ENCODE peak calls at places on chromosomes 3 and 15, in four cellular contexts. One of them, this sample, is unnamed.

GRCh38 chr15:94677202-94677790 is 445.9 kb downstream of the MCTP2 start:
- DNase-seq in DND-41: no peak
- DNase-seq in testis: no peak
- DNase-seq in A673: peak; percentile 33
- DNase-seq in this sample: no peak

GRCh38 chr15:52783191-52783829 is 6.8 kb downstream of the ONECUT1 start:
- DNase-seq in A673: no peak
- DNase-seq in DND-41: no peak
- DNase-seq in testis: no peak
- DNase-seq in this sample: no peak

GRCh38 chr15:81858136-81858535 is 187.7 kb downstream of the MEX3B start:
- DNase-seq in DND-41: no peak
- DNase-seq in A673: no peak
- DNase-seq in testis: no peak
- DNase-seq in this sample: no peak

GRCh38 chr15:25987638-25988037 is 124.5 kb upstream of the ATP10A start:
- DNase-seq in DND-41: no peak
- DNase-seq in testis: no peak
- DNase-seq in A673: no peak
- DNase-seq in this sample: no peak

GRCh38 chr3:141261472-141262171 is 30.0 kb downstream of the PXYLP1 start:
- DNase-seq in A673: no peak
- DNase-seq in testis: no peak
- DNase-seq in DND-41: peak; percentile 72
- DNase-seq in this sample: no peak

GRCh38 chr3:13581485-13582365 is 32.8 kb downstream of the FBLN2 start:
- DNase-seq in DND-41: peak; percentile 78
- DNase-seq in testis: peak; percentile 62
- DNase-seq in A673: no peak
- DNase-seq in this sample: no peak

GRCh38 chr15:94403246-94403824 is 172.0 kb downstream of the MCTP2 start:
- DNase-seq in DND-41: no peak
- DNase-seq in testis: no peak
- DNase-seq in A673: peak; percentile 56
- DNase-seq in this sample: no peak

GRCh38 chr3:5051772-5052171 is 70.3 kb upstream of the ARL8B start:
- DNase-seq in testis: no peak
- DNase-seq in A673: no peak
- DNase-seq in DND-41: no peak
- DNase-seq in this sample: no peak

GRCh38 chr15:81504170-81504905 is 130.3 kb upstream of the TMC3 start:
- DNase-seq in DND-41: no peak
- DNase-seq in testis: no peak
- DNase-seq in A673: peak; percentile 50
- DNase-seq in this sample: no peak

DNA sequence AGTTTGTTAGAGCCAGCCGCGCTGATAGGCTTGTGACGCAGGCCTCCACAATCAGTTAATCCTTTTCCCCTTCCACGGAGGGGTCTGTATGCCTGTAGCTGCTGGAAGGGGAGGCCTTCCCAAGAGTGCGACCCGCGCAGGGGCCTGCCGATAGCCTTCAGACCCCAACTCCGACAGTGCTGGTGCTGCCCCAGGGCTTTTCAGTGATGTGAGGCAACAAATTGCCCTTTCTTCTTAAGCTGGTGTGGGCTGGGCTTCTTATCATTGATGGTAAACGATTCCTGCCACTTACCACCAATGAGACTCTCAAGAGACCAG is 143.4 kb downstream of the CHSY1 start:
- DNase-seq in A673: no peak
- DNase-seq in testis: no peak
- DNase-seq in DND-41: no peak
- DNase-seq in this sample: no peak
- H3K4me1 ChIP-seq in A673: peaks cover 15% of the 10 kb centered on the region
- H3K4me1 ChIP-seq in testis: no peaks in the 10 kb centered on the region
- H3K4me1 ChIP-seq in DND-41: no peaks in the 10 kb centered on the region
- H3K4me1 ChIP-seq in this sample: no peaks in the 10 kb centered on the region

GRCh38 chr3:162777118-162777517 is 1280.5 kb downstream of the OTOL1 start:
- DNase-seq in testis: no peak
- DNase-seq in DND-41: no peak
- DNase-seq in A673: peak; percentile 68
- DNase-seq in this sample: no peak
- H3K27me3 ChIP-seq in testis: no peaks in the 10 kb centered on the region
- H3K27me3 ChIP-seq in DND-41: no peaks in the 10 kb centered on the region
- H3K27me3 ChIP-seq in A673: no peaks in the 10 kb centered on the region
- H3K27me3 ChIP-seq in this sample: no peaks in the 10 kb centered on the region

GRCh38 chr3:112767777-112768176 is 78.9 kb downstream of the CD200R1L start:
- DNase-seq in DND-41: no peak
- DNase-seq in testis: no peak
- DNase-seq in A673: no peak
- DNase-seq in this sample: no peak

GRCh38 chr3:112770026-112770626 is 76.5 kb downstream of the CD200R1L start:
- DNase-seq in testis: no peak
- DNase-seq in DND-41: no peak
- DNase-seq in A673: peak; percentile 80
- DNase-seq in this sample: no peak

GRCh38 chr3:112769624-112770023 is 77.0 kb downstream of the CD200R1L start:
- DNase-seq in testis: no peak
- DNase-seq in DND-41: no peak
- DNase-seq in A673: no peak
- DNase-seq in this sample: no peak

GRCh38 chr3:112773864-112774263 is 72.8 kb downstream of the CD200R1L start:
- DNase-seq in DND-41: no peak
- DNase-seq in testis: no peak
- DNase-seq in A673: no peak
- DNase-seq in this sample: no peak

GRCh38 chr3:112770907-112771306 is 75.8 kb downstream of the CD200R1L start:
- DNase-seq in A673: no peak
- DNase-seq in testis: no peak
- DNase-seq in DND-41: no peak
- DNase-seq in this sample: no peak
- H3K4me1 ChIP-seq in A673: no peaks in the 10 kb centered on the region
- H3K4me1 ChIP-seq in testis: no peaks in the 10 kb centered on the region
- H3K4me1 ChIP-seq in DND-41: no peaks in the 10 kb centered on the region
- H3K4me1 ChIP-seq in this sample: no peaks in the 10 kb centered on the region

DNA sequence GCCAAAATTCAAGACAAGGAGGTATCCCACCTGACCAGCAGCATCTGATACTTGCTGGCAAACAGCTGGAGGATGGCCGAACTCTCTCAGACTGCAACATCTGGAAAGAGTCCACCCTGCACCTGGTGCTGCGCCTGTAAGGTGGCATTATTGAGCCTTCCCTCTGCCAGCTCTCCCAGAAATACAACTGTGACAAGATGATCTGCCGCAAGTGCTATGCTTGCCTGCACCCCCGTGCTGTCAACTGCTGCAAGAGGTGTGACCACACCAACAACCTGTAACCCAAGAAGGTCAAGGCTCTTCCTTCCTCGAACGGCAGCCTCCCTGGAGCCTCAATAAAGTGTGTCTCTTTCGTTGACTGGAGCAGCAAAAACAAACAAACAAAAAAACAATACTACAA is 2.1 kb upstream of the SLC4A7 start:
- DNase-seq in testis: no peak
- DNase-seq in DND-41: no peak
- DNase-seq in A673: no peak
- DNase-seq in this sample: no peak
- H3K27me3 ChIP-seq in testis: no peaks in the 10 kb centered on the region
- H3K27me3 ChIP-seq in DND-41: no peaks in the 10 kb centered on the region
- H3K27me3 ChIP-seq in A673: no peaks in the 10 kb centered on the region
- H3K27me3 ChIP-seq in this sample: no peaks in the 10 kb centered on the region

GRCh38 chr3:45983865-45984264 is 11.8 kb downstream of the FYCO1 start:
- DNase-seq in A673: no peak
- DNase-seq in DND-41: no peak
- DNase-seq in testis: no peak
- DNase-seq in this sample: no peak

GRCh38 chr3:45986303-45986982 is 9.2 kb downstream of the FYCO1 start:
- DNase-seq in A673: no peak
- DNase-seq in DND-41: no peak
- DNase-seq in testis: no peak
- DNase-seq in this sample: no peak

GRCh38 chr3:45985532-45986302 is 9.9 kb downstream of the FYCO1 start:
- DNase-seq in A673: no peak
- DNase-seq in testis: no peak
- DNase-seq in DND-41: no peak
- DNase-seq in this sample: no peak

GRCh38 chr3:45987368-45988099 is 8.1 kb downstream of the FYCO1 start:
- DNase-seq in A673: no peak
- DNase-seq in testis: peak; percentile 61
- DNase-seq in DND-41: no peak
- DNase-seq in this sample: no peak

DNA sequence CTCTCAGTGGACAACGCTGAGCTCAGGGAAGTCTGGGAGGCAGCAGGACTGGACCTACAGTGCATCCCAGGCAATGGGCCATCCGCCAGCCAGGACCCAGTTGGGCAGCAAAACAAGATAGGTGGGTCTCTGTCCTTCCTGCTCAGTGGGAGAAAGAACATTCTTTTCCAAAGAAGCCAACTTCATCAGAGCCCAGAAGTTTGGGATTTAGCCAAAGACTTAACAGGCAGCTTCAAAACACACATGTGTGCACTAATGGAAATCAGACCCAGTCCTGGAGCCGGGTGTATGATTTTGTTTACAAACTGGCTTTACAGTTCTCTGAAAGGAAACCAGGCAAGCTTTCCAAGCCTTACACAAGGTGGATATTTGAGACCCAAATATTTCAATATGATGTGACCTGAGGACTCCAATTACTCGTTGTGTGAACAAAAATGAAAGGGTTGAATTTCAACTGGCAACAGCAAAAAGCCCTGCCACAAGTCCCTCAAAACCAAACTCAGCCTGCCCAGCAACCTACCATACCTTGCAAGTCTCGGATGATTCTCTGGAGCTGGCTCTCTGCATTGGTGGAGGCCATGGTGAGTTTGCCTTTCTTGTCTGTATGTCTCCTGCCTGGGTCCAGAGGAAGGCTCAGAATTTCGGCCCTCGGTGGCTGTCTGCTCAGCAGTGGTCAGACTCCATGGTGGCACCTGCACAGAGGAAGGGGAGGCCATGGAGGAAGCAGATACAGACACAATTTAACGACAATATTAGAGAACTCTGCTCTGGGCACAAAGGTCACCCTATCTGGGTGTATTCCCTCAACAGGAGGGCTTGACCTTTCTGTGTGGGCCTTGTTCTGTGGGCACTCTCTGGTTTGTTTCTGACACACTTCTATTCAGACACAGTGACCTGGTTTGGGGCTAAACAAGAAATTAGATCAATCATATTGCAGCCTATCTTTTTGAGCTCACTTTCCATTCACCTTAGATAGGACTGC is 11.0 kb downstream of the FYCO1 start:
- DNase-seq in DND-41: no peak
- DNase-seq in testis: no peak
- DNase-seq in A673: no peak
- DNase-seq in this sample: no peak
- H3K4me1 ChIP-seq in DND-41: peaks cover 72% of the 10 kb centered on the region
- H3K4me1 ChIP-seq in testis: peaks cover 33% of the 10 kb centered on the region
- H3K4me1 ChIP-seq in A673: no peaks in the 10 kb centered on the region
- H3K4me1 ChIP-seq in this sample: peaks cover 4% of the 10 kb centered on the region

GRCh38 chr3:186192823-186193222 is 83.9 kb upstream of the ETV5 start:
- DNase-seq in A673: no peak
- DNase-seq in DND-41: no peak
- DNase-seq in testis: no peak
- DNase-seq in this sample: no peak
- H3K27me3 ChIP-seq in A673: no peaks in the 10 kb centered on the region
- H3K27me3 ChIP-seq in DND-41: peaks cover 7% of the 10 kb centered on the region
- H3K27me3 ChIP-seq in testis: no peaks in the 10 kb centered on the region
- H3K27me3 ChIP-seq in this sample: peaks cover 3% of the 10 kb centered on the region

GRCh38 chr15:63482874-63483323 is 21.5 kb upstream of the USP3 start:
- DNase-seq in DND-41: no peak
- DNase-seq in A673: no peak
- DNase-seq in testis: no peak
- DNase-seq in this sample: no peak

GRCh38 chr15:63480441-63480821 is 24.0 kb upstream of the USP3 start:
- DNase-seq in testis: no peak
- DNase-seq in A673: no peak
- DNase-seq in DND-41: no peak
- DNase-seq in this sample: no peak

GRCh38 chr15:63483521-63484371 is 20.6 kb upstream of the USP3 start:
- DNase-seq in A673: peak; percentile 39
- DNase-seq in DND-41: no peak
- DNase-seq in testis: no peak
- DNase-seq in this sample: no peak

GRCh38 chr15:63478243-63478642 is 26.1 kb upstream of the USP3 start:
- DNase-seq in testis: no peak
- DNase-seq in DND-41: no peak
- DNase-seq in A673: no peak
- DNase-seq in this sample: no peak

GRCh38 chr15:63481105-63481810 is 23.1 kb upstream of the USP3 start:
- DNase-seq in testis: no peak
- DNase-seq in DND-41: no peak
- DNase-seq in A673: no peak
- DNase-seq in this sample: no peak
- H3K4me1 ChIP-seq in testis: no peaks in the 10 kb centered on the region
- H3K4me1 ChIP-seq in DND-41: peaks cover 17% of the 10 kb centered on the region
- H3K4me1 ChIP-seq in A673: peaks cover 17% of the 10 kb centered on the region
- H3K4me1 ChIP-seq in this sample: peaks cover 73% of the 10 kb centered on the region